ENCODE peak calls at places on chromosomes 7 and 10, in eight cellular contexts. One of them, this sample, is unnamed.

GRCh38 chr7:23349484-23350157 is 50.5 kb downstream of the MALSU1 start:
- DNase-seq in NCI-H2171 treated with DMSO at 0.1 percent for 48 hours: no peak
- DNase-seq in stimulated activated CD4-positive, alpha-beta T cell treated with anti-CD3 and anti-CD28 coated beads, Interleukin-2, amount 100 ng/mL, for 24 hours: no peak
- DNase-seq in K562: no peak
- DNase-seq in fibroblast of mammary gland: peak
- DNase-seq in RWPE1: peak
- DNase-seq in NCI-H1417: no peak
- DNase-seq in GM04503: peak
- DNase-seq in this sample: no peak

GRCh38 chr10:36538945-36539586 is 586.3 kb upstream of the ANKRD30A start:
- DNase-seq in NCI-H2171 treated with DMSO at 0.1 percent for 48 hours: no peak
- DNase-seq in stimulated activated CD4-positive, alpha-beta T cell treated with anti-CD3 and anti-CD28 coated beads, Interleukin-2, amount 100 ng/mL, for 24 hours: no peak
- DNase-seq in K562: no peak
- DNase-seq in fibroblast of mammary gland: peak
- DNase-seq in RWPE1: peak
- DNase-seq in NCI-H1417: no peak
- DNase-seq in GM04503: peak
- DNase-seq in this sample: no peak

GRCh38 chr10:69807122-69807521 is 5.4 kb downstream of the COL13A1 start:
- DNase-seq in NCI-H2171 treated with DMSO at 0.1 percent for 48 hours: no peak
- DNase-seq in stimulated activated CD4-positive, alpha-beta T cell treated with anti-CD3 and anti-CD28 coated beads, Interleukin-2, amount 100 ng/mL, for 24 hours: no peak
- DNase-seq in K562: no peak
- DNase-seq in fibroblast of mammary gland: peak
- DNase-seq in RWPE1: peak
- DNase-seq in NCI-H1417: no peak
- DNase-seq in GM04503: peak
- DNase-seq in this sample: no peak

GRCh38 chr10:71829171-71829570 is 21.9 kb downstream of the PSAP start:
- DNase-seq in NCI-H2171 treated with DMSO at 0.1 percent for 48 hours: no peak
- DNase-seq in stimulated activated CD4-positive, alpha-beta T cell treated with anti-CD3 and anti-CD28 coated beads, Interleukin-2, amount 100 ng/mL, for 24 hours: no peak
- DNase-seq in K562: no peak
- DNase-seq in fibroblast of mammary gland: peak
- DNase-seq in RWPE1: no peak
- DNase-seq in NCI-H1417: no peak
- DNase-seq in GM04503: no peak
- DNase-seq in this sample: no peak

GRCh38 chr10:71687077-71687476 is 32.5 kb downstream of the C10orf105 start:
- DNase-seq in NCI-H2171 treated with DMSO at 0.1 percent for 48 hours: peak
- DNase-seq in stimulated activated CD4-positive, alpha-beta T cell treated with anti-CD3 and anti-CD28 coated beads, Interleukin-2, amount 100 ng/mL, for 24 hours: no peak
- DNase-seq in K562: no peak
- DNase-seq in fibroblast of mammary gland: no peak
- DNase-seq in RWPE1: no peak
- DNase-seq in NCI-H1417: peak
- DNase-seq in GM04503: no peak
- DNase-seq in this sample: no peak

GRCh38 chr7:80900583-80901576 is 18.0 kb downstream of the SEMA3C start:
- DNase-seq in NCI-H2171 treated with DMSO at 0.1 percent for 48 hours: no peak
- DNase-seq in stimulated activated CD4-positive, alpha-beta T cell treated with anti-CD3 and anti-CD28 coated beads, Interleukin-2, amount 100 ng/mL, for 24 hours: no peak
- DNase-seq in K562: no peak
- DNase-seq in fibroblast of mammary gland: peak
- DNase-seq in RWPE1: peak
- DNase-seq in NCI-H1417: no peak
- DNase-seq in GM04503: no peak
- DNase-seq in this sample: peak

GRCh38 chr7:2884161-2884560 is 40.1 kb upstream of the GNA12 start:
- DNase-seq in NCI-H2171 treated with DMSO at 0.1 percent for 48 hours: no peak
- DNase-seq in stimulated activated CD4-positive, alpha-beta T cell treated with anti-CD3 and anti-CD28 coated beads, Interleukin-2, amount 100 ng/mL, for 24 hours: no peak
- DNase-seq in K562: no peak
- DNase-seq in fibroblast of mammary gland: no peak
- DNase-seq in RWPE1: no peak
- DNase-seq in NCI-H1417: no peak
- DNase-seq in GM04503: no peak
- DNase-seq in this sample: no peak

GRCh38 chr7:2095533-2095932 is 137.2 kb downstream of the MAD1L1 start:
- DNase-seq in NCI-H2171 treated with DMSO at 0.1 percent for 48 hours: no peak
- DNase-seq in stimulated activated CD4-positive, alpha-beta T cell treated with anti-CD3 and anti-CD28 coated beads, Interleukin-2, amount 100 ng/mL, for 24 hours: no peak
- DNase-seq in K562: no peak
- DNase-seq in fibroblast of mammary gland: no peak
- DNase-seq in RWPE1: no peak
- DNase-seq in NCI-H1417: no peak
- DNase-seq in GM04503: no peak
- DNase-seq in this sample: no peak

GRCh38 chr7:142866361-142867096 is 11.7 kb downstream of the EPHB6 start:
- DNase-seq in NCI-H2171 treated with DMSO at 0.1 percent for 48 hours: peak
- DNase-seq in stimulated activated CD4-positive, alpha-beta T cell treated with anti-CD3 and anti-CD28 coated beads, Interleukin-2, amount 100 ng/mL, for 24 hours: no peak
- DNase-seq in K562: peak
- DNase-seq in fibroblast of mammary gland: peak
- DNase-seq in RWPE1: no peak
- DNase-seq in NCI-H1417: peak
- DNase-seq in GM04503: no peak
- DNase-seq in this sample: no peak

GRCh38 chr7:87152897-87153641 is 816 bp downstream of the DMTF1 start:
- DNase-seq in NCI-H2171 treated with DMSO at 0.1 percent for 48 hours: peak
- DNase-seq in stimulated activated CD4-positive, alpha-beta T cell treated with anti-CD3 and anti-CD28 coated beads, Interleukin-2, amount 100 ng/mL, for 24 hours: peak
- DNase-seq in K562: no peak
- DNase-seq in fibroblast of mammary gland: peak
- DNase-seq in RWPE1: peak
- DNase-seq in NCI-H1417: peak
- DNase-seq in GM04503: no peak
- DNase-seq in this sample: no peak

GRCh38 chr10:91537614-91538383 is 95.1 kb downstream of the PPP1R3C start:
- DNase-seq in NCI-H2171 treated with DMSO at 0.1 percent for 48 hours: no peak
- DNase-seq in stimulated activated CD4-positive, alpha-beta T cell treated with anti-CD3 and anti-CD28 coated beads, Interleukin-2, amount 100 ng/mL, for 24 hours: no peak
- DNase-seq in K562: no peak
- DNase-seq in fibroblast of mammary gland: no peak
- DNase-seq in RWPE1: no peak
- DNase-seq in NCI-H1417: no peak
- DNase-seq in GM04503: no peak
- DNase-seq in this sample: no peak

GRCh38 chr10:132372516-132373095 is 24.4 kb upstream of the PWWP2B start:
- DNase-seq in NCI-H2171 treated with DMSO at 0.1 percent for 48 hours: no peak
- DNase-seq in stimulated activated CD4-positive, alpha-beta T cell treated with anti-CD3 and anti-CD28 coated beads, Interleukin-2, amount 100 ng/mL, for 24 hours: no peak
- DNase-seq in K562: no peak
- DNase-seq in fibroblast of mammary gland: no peak
- DNase-seq in RWPE1: no peak
- DNase-seq in NCI-H1417: no peak
- DNase-seq in GM04503: no peak
- DNase-seq in this sample: no peak

GRCh38 chr7:155097338-155097737 is 27.2 kb downstream of the HTR5A start:
- DNase-seq in NCI-H2171 treated with DMSO at 0.1 percent for 48 hours: no peak
- DNase-seq in stimulated activated CD4-positive, alpha-beta T cell treated with anti-CD3 and anti-CD28 coated beads, Interleukin-2, amount 100 ng/mL, for 24 hours: no peak
- DNase-seq in K562: no peak
- DNase-seq in fibroblast of mammary gland: no peak
- DNase-seq in RWPE1: no peak
- DNase-seq in NCI-H1417: no peak
- DNase-seq in GM04503: no peak
- DNase-seq in this sample: no peak

GRCh38 chr10:130464426-130464825 is 328.2 kb downstream of the GLRX3 start:
- DNase-seq in NCI-H2171 treated with DMSO at 0.1 percent for 48 hours: no peak
- DNase-seq in stimulated activated CD4-positive, alpha-beta T cell treated with anti-CD3 and anti-CD28 coated beads, Interleukin-2, amount 100 ng/mL, for 24 hours: no peak
- DNase-seq in K562: no peak
- DNase-seq in fibroblast of mammary gland: no peak
- DNase-seq in RWPE1: no peak
- DNase-seq in NCI-H1417: no peak
- DNase-seq in GM04503: no peak
- DNase-seq in this sample: no peak

GRCh38 chr10:77374189-77374656 is 263.4 kb downstream of the KCNMA1 start:
- DNase-seq in NCI-H2171 treated with DMSO at 0.1 percent for 48 hours: no peak
- DNase-seq in stimulated activated CD4-positive, alpha-beta T cell treated with anti-CD3 and anti-CD28 coated beads, Interleukin-2, amount 100 ng/mL, for 24 hours: no peak
- DNase-seq in K562: no peak
- DNase-seq in fibroblast of mammary gland: no peak
- DNase-seq in RWPE1: no peak
- DNase-seq in NCI-H1417: no peak
- DNase-seq in GM04503: no peak
- DNase-seq in this sample: no peak

GRCh38 chr7:20244334-20244733 is 27.1 kb upstream of the MACC1 start:
- DNase-seq in NCI-H2171 treated with DMSO at 0.1 percent for 48 hours: no peak
- DNase-seq in stimulated activated CD4-positive, alpha-beta T cell treated with anti-CD3 and anti-CD28 coated beads, Interleukin-2, amount 100 ng/mL, for 24 hours: no peak
- DNase-seq in K562: no peak
- DNase-seq in fibroblast of mammary gland: no peak
- DNase-seq in RWPE1: no peak
- DNase-seq in NCI-H1417: no peak
- DNase-seq in GM04503: no peak
- DNase-seq in this sample: no peak

GRCh38 chr10:3372284-3372683 is 199.7 kb upstream of the PITRM1 start:
- DNase-seq in NCI-H2171 treated with DMSO at 0.1 percent for 48 hours: no peak
- DNase-seq in stimulated activated CD4-positive, alpha-beta T cell treated with anti-CD3 and anti-CD28 coated beads, Interleukin-2, amount 100 ng/mL, for 24 hours: no peak
- DNase-seq in K562: no peak
- DNase-seq in fibroblast of mammary gland: peak
- DNase-seq in RWPE1: no peak
- DNase-seq in NCI-H1417: no peak
- DNase-seq in GM04503: peak
- DNase-seq in this sample: no peak

GRCh38 chr7:47292832-47293309 is 289.0 kb downstream of the TNS3 start:
- DNase-seq in NCI-H2171 treated with DMSO at 0.1 percent for 48 hours: no peak
- DNase-seq in stimulated activated CD4-positive, alpha-beta T cell treated with anti-CD3 and anti-CD28 coated beads, Interleukin-2, amount 100 ng/mL, for 24 hours: no peak
- DNase-seq in K562: no peak
- DNase-seq in fibroblast of mammary gland: no peak
- DNase-seq in RWPE1: no peak
- DNase-seq in NCI-H1417: no peak
- DNase-seq in GM04503: no peak
- DNase-seq in this sample: no peak

GRCh38 chr7:100493476-100494264 is 9.9 kb downstream of the NYAP1 start:
- DNase-seq in NCI-H2171 treated with DMSO at 0.1 percent for 48 hours: peak
- DNase-seq in stimulated activated CD4-positive, alpha-beta T cell treated with anti-CD3 and anti-CD28 coated beads, Interleukin-2, amount 100 ng/mL, for 24 hours: peak
- DNase-seq in K562: peak
- DNase-seq in fibroblast of mammary gland: no peak
- DNase-seq in RWPE1: no peak
- DNase-seq in NCI-H1417: no peak
- DNase-seq in GM04503: no peak
- DNase-seq in this sample: no peak

GRCh38 chr7:101779267-101779666 is 38.2 kb upstream of the CUX1 start:
- DNase-seq in NCI-H2171 treated with DMSO at 0.1 percent for 48 hours: no peak
- DNase-seq in stimulated activated CD4-positive, alpha-beta T cell treated with anti-CD3 and anti-CD28 coated beads, Interleukin-2, amount 100 ng/mL, for 24 hours: no peak
- DNase-seq in K562: no peak
- DNase-seq in fibroblast of mammary gland: no peak
- DNase-seq in RWPE1: no peak
- DNase-seq in NCI-H1417: no peak
- DNase-seq in GM04503: no peak
- DNase-seq in this sample: no peak

GRCh38 chr10:26697922-26698608 is 564 bp downstream of the PDSS1 start:
- DNase-seq in NCI-H2171 treated with DMSO at 0.1 percent for 48 hours: no peak
- DNase-seq in stimulated activated CD4-positive, alpha-beta T cell treated with anti-CD3 and anti-CD28 coated beads, Interleukin-2, amount 100 ng/mL, for 24 hours: no peak
- DNase-seq in K562: peak
- DNase-seq in fibroblast of mammary gland: peak
- DNase-seq in RWPE1: peak
- DNase-seq in NCI-H1417: peak
- DNase-seq in GM04503: no peak
- DNase-seq in this sample: no peak

GRCh38 chr7:23246540-23246939 is at the start of gene GPNMB:
- DNase-seq in NCI-H2171 treated with DMSO at 0.1 percent for 48 hours: no peak
- DNase-seq in stimulated activated CD4-positive, alpha-beta T cell treated with anti-CD3 and anti-CD28 coated beads, Interleukin-2, amount 100 ng/mL, for 24 hours: no peak
- DNase-seq in K562: no peak
- DNase-seq in fibroblast of mammary gland: peak
- DNase-seq in RWPE1: peak
- DNase-seq in NCI-H1417: no peak
- DNase-seq in GM04503: peak
- DNase-seq in this sample: peak

GRCh38 chr7:46131916-46132795 is 211.1 kb upstream of the IGFBP3 start:
- DNase-seq in NCI-H2171 treated with DMSO at 0.1 percent for 48 hours: no peak
- DNase-seq in stimulated activated CD4-positive, alpha-beta T cell treated with anti-CD3 and anti-CD28 coated beads, Interleukin-2, amount 100 ng/mL, for 24 hours: no peak
- DNase-seq in K562: no peak
- DNase-seq in fibroblast of mammary gland: no peak
- DNase-seq in RWPE1: no peak
- DNase-seq in NCI-H1417: no peak
- DNase-seq in GM04503: no peak
- DNase-seq in this sample: no peak

GRCh38 chr7:74325230-74325565 is 36.0 kb downstream of the CLIP2 start:
- DNase-seq in NCI-H2171 treated with DMSO at 0.1 percent for 48 hours: no peak
- DNase-seq in stimulated activated CD4-positive, alpha-beta T cell treated with anti-CD3 and anti-CD28 coated beads, Interleukin-2, amount 100 ng/mL, for 24 hours: no peak
- DNase-seq in K562: no peak
- DNase-seq in fibroblast of mammary gland: no peak
- DNase-seq in RWPE1: no peak
- DNase-seq in NCI-H1417: no peak
- DNase-seq in GM04503: no peak
- DNase-seq in this sample: no peak

This sample was measured in skeletal muscle cell.